ENCODE peak calls at places on chromosomes 3 and 15, in four cellular contexts. One of them, this sample, is unnamed.

GRCh38 chr15:63038926-63039673 is 3.4 kb upstream of the TPM1 start:
- DNase-seq in HepG2: no peak
- DNase-seq in K562: no peak
- DNase-seq in GM12878: no peak
- DNase-seq in this sample: no peak

GRCh38 chr15:101024709-101025108 is 105.6 kb downstream of the LRRK1 start:
- DNase-seq in HepG2: no peak
- DNase-seq in K562: no peak
- DNase-seq in GM12878: no peak
- DNase-seq in this sample: no peak

GRCh38 chr15:85282504-85283115 is 97.8 kb upstream of the AKAP13 start:
- DNase-seq in HepG2: no peak
- DNase-seq in K562: no peak
- DNase-seq in GM12878: no peak
- DNase-seq in this sample: no peak

GRCh38 chr3:18351823-18352744 is 73.1 kb downstream of the SATB1 start:
- DNase-seq in HepG2: no peak
- DNase-seq in K562: no peak
- DNase-seq in GM12878: no peak
- DNase-seq in this sample: no peak

GRCh38 chr3:53821631-53822068 is 24.6 kb downstream of the CHDH start:
- DNase-seq in HepG2: no peak
- DNase-seq in K562: no peak
- DNase-seq in GM12878: no peak
- DNase-seq in this sample: no peak

GRCh38 chr15:89401636-89402252 is 67.1 kb upstream of the POLG start:
- DNase-seq in HepG2: no peak
- DNase-seq in K562: no peak
- DNase-seq in GM12878: no peak
- DNase-seq in this sample: peak; percentile 53

GRCh38 chr15:79243723-79244122 is 38.8 kb upstream of the ANKRD34C start:
- DNase-seq in HepG2: no peak
- DNase-seq in K562: no peak
- DNase-seq in GM12878: no peak
- DNase-seq in this sample: peak; percentile 11

GRCh38 chr3:176807938-176808337 is 389.3 kb downstream of the TBL1XR1 start:
- DNase-seq in HepG2: no peak
- DNase-seq in K562: no peak
- DNase-seq in GM12878: no peak
- DNase-seq in this sample: no peak

GRCh38 chr3:10867384-10867783 is 51.4 kb downstream of the SLC6A11 start:
- DNase-seq in HepG2: no peak
- DNase-seq in K562: peak; percentile 24
- DNase-seq in GM12878: no peak
- DNase-seq in this sample: no peak

GRCh38 chr3:42822828-42823227 is 13.6 kb downstream of the ACKR2 start:
- DNase-seq in HepG2: peak; percentile 76
- DNase-seq in K562: no peak
- DNase-seq in GM12878: no peak
- DNase-seq in this sample: no peak

GRCh38 chr15:35484231-35484945 is 61.6 kb downstream of the DPH6 start:
- DNase-seq in HepG2: no peak
- DNase-seq in K562: no peak
- DNase-seq in GM12878: no peak
- DNase-seq in this sample: no peak

GRCh38 chr3:12885585-12885934 is 44.2 kb upstream of the RPL32 start:
- DNase-seq in HepG2: no peak
- DNase-seq in K562: no peak
- DNase-seq in GM12878: no peak
- DNase-seq in this sample: no peak

GRCh38 chr3:17052348-17052747 is 167.6 kb downstream of the PLCL2 start:
- DNase-seq in HepG2: no peak
- DNase-seq in K562: no peak
- DNase-seq in GM12878: no peak
- DNase-seq in this sample: no peak

GRCh38 chr15:60799885-60800728 is 321.2 kb upstream of the ICE2 start:
- DNase-seq in HepG2: no peak
- DNase-seq in K562: no peak
- DNase-seq in GM12878: no peak
- DNase-seq in this sample: no peak

GRCh38 chr3:78642471-78642870 is 1125.3 kb downstream of the ROBO1 start:
- DNase-seq in HepG2: no peak
- DNase-seq in K562: no peak
- DNase-seq in GM12878: no peak
- DNase-seq in this sample: no peak

GRCh38 chr3:56845505-56845904 is 43.8 kb upstream of the ARHGEF3 start:
- DNase-seq in HepG2: no peak
- DNase-seq in K562: no peak
- DNase-seq in GM12878: no peak
- DNase-seq in this sample: no peak

GRCh38 chr3:98780343-98780742 is 17.2 kb downstream of the ST3GAL6 start:
- DNase-seq in HepG2: no peak
- DNase-seq in K562: no peak
- DNase-seq in GM12878: no peak
- DNase-seq in this sample: no peak

GRCh38 chr15:79440355-79440908 is 8.3 kb downstream of the MINAR1 start:
- DNase-seq in HepG2: no peak
- DNase-seq in K562: no peak
- DNase-seq in GM12878: no peak
- DNase-seq in this sample: no peak

GRCh38 chr3:197599089-197599765 is 43.5 kb upstream of the BDH1 start:
- DNase-seq in HepG2: peak; percentile 70
- DNase-seq in K562: peak; percentile 79
- DNase-seq in GM12878: peak; percentile 23
- DNase-seq in this sample: peak; percentile 66

GRCh38 chr3:18946524-18946923 is 201.8 kb upstream of the KCNH8 start:
- DNase-seq in HepG2: peak; percentile 1
- DNase-seq in K562: no peak
- DNase-seq in GM12878: no peak
- DNase-seq in this sample: no peak

GRCh38 chr15:92714071-92714456 is 58.5 kb upstream of the FAM174B start:
- DNase-seq in HepG2: no peak
- DNase-seq in K562: no peak
- DNase-seq in GM12878: no peak
- DNase-seq in this sample: peak; percentile 56

GRCh38 chr3:116512931-116513330 is 67.6 kb upstream of the LSAMP start:
- DNase-seq in HepG2: no peak
- DNase-seq in K562: no peak
- DNase-seq in GM12878: no peak
- DNase-seq in this sample: no peak

GRCh38 chr15:79923068-79923514 is 26.3 kb upstream of the MTHFS start:
- DNase-seq in HepG2: peak; percentile 40
- DNase-seq in K562: peak; percentile 85
- DNase-seq in GM12878: no peak
- DNase-seq in this sample: peak; percentile 69

GRCh38 chr15:68791431-68792283 is 29.0 kb downstream of the ANP32A start:
- DNase-seq in HepG2: no peak
- DNase-seq in K562: no peak
- DNase-seq in GM12878: peak; percentile 87
- DNase-seq in this sample: no peak

GRCh38 chr3:168071535-168071934 is 24.2 kb downstream of the GOLIM4 start:
- DNase-seq in HepG2: no peak
- DNase-seq in K562: no peak
- DNase-seq in GM12878: no peak
- DNase-seq in this sample: peak; percentile 5

GRCh38 chr3:71581981-71582611 is 1.4 kb downstream of the FOXP1 start:
- DNase-seq in HepG2: peak; percentile 58
- DNase-seq in K562: peak; percentile 28
- DNase-seq in GM12878: no peak
- DNase-seq in this sample: peak; percentile 40

GRCh38 chr15:68787609-68788264 is 33.0 kb downstream of the ANP32A start:
- DNase-seq in HepG2: no peak
- DNase-seq in K562: no peak
- DNase-seq in GM12878: no peak
- DNase-seq in this sample: no peak

GRCh38 chr3:11015369-11015768 is 22.8 kb downstream of the SLC6A1 start:
- DNase-seq in HepG2: no peak
- DNase-seq in K562: no peak
- DNase-seq in GM12878: no peak
- DNase-seq in this sample: no peak

GRCh38 chr15:63597033-63597790 is at the start of gene FBXL22:
- DNase-seq in HepG2: no peak
- DNase-seq in K562: no peak
- DNase-seq in GM12878: no peak
- DNase-seq in this sample: no peak

GRCh38 chr3:46538803-46539442 is 27.2 kb downstream of the LRRC2 start:
- DNase-seq in HepG2: no peak
- DNase-seq in K562: no peak
- DNase-seq in GM12878: peak; percentile 97
- DNase-seq in this sample: no peak

GRCh38 chr3:128083396-128083795 is 31.2 kb downstream of the SEC61A1 start:
- DNase-seq in HepG2: no peak
- DNase-seq in K562: no peak
- DNase-seq in GM12878: no peak
- DNase-seq in this sample: no peak

GRCh38 chr3:53131136-53131495 is 881 bp upstream of the RFT1 start:
- DNase-seq in HepG2: peak; percentile 39
- DNase-seq in K562: peak; percentile 62
- DNase-seq in GM12878: no peak
- DNase-seq in this sample: no peak

GRCh38 chr3:171841620-171842000 is 1.5 kb upstream of the TMEM212 start:
- DNase-seq in HepG2: peak; percentile 42
- DNase-seq in K562: no peak
- DNase-seq in GM12878: no peak
- DNase-seq in this sample: no peak

GRCh38 chr3:184491867-184492615 is 69.5 kb upstream of the EPHB3 start:
- DNase-seq in HepG2: no peak
- DNase-seq in K562: no peak
- DNase-seq in GM12878: no peak
- DNase-seq in this sample: no peak

GRCh38 chr15:33013827-33014445 is 180.6 kb downstream of the FMN1 start:
- DNase-seq in HepG2: no peak
- DNase-seq in K562: no peak
- DNase-seq in GM12878: no peak
- DNase-seq in this sample: peak; percentile 75

GRCh38 chr15:32718822-32719716 is 1.3 kb downstream of the GREM1 start:
- DNase-seq in HepG2: no peak
- DNase-seq in K562: no peak
- DNase-seq in GM12878: no peak
- DNase-seq in this sample: peak; percentile 21

DNA sequence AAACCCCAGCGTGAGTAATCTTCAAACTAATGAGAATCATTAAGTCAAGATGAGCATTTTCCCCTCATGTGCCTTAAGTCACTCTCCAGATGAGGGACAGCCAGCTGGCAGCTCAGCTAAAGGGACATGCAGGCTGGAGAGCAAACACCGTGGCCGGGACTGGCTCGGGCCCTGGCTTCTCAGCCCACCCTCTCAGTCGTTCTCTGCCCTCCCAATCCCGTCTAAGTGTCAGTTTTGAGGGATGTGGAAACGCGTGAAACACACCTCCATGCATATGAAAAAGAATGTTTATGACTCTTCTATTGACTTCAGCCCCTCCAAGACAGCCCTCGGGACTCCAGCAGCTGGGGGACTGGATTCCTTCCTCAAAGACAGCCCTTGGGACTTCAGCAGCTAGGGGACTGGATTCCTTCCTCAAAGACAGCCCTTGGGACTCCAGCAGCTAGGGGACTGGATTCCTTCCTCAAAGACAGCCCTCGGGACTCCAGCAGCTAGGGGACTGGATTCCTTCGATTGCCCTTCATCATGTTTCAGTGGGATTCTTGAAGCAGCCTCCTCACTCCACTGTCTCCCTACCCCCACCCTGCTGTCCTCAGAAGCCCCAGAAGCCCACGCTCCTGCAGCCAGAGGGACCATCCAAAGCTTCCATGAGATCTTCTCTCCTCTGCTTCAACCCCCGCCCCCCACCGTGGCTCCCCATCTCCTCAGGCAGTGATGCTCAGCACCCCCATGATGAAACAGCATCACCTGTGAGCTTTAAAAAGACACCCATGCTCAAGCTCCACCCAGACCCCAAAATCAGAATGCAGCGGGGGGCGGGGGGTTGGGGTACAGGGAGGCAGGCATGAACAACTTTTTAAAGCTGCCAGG is 228.9 kb downstream of the XXYLT1 start:
- DNase-seq in HepG2: no peak
- DNase-seq in K562: no peak
- DNase-seq in GM12878: no peak
- DNase-seq in this sample: no peak
- H3K4me2 ChIP-seq in HepG2: no peak overlapping the region
- H3K4me2 ChIP-seq in K562: no peak overlapping the region
- H3K4me2 ChIP-seq in GM12878: no peak overlapping the region
- H3K4me2 ChIP-seq in this sample: no peak overlapping the region

GRCh38 chr15:74214324-74215021 is 11.9 kb upstream of the STRA6 start:
- DNase-seq in HepG2: no peak
- DNase-seq in K562: no peak
- DNase-seq in GM12878: no peak
- DNase-seq in this sample: no peak
- TF ChIP-seq POLR2AphosphoS2 in HepG2: no peak
- TF ChIP-seq POLR2AphosphoS2 in K562: no peak
- TF ChIP-seq POLR2AphosphoS2 in GM12878: no peak
- TF ChIP-seq POLR2AphosphoS2 in this sample: no peak

GRCh38 chr15:90413411-90414379 is 25.7 kb downstream of the IQGAP1 start:
- DNase-seq in HepG2: no peak
- DNase-seq in K562: no peak
- DNase-seq in GM12878: no peak
- DNase-seq in this sample: no peak
- H3K4me2 ChIP-seq in HepG2: no peak overlapping the region
- H3K4me2 ChIP-seq in K562: peak overlapping the region; percentile 45
- H3K4me2 ChIP-seq in GM12878: peak overlapping the region; percentile 59
- H3K4me2 ChIP-seq in this sample: peak overlapping the region; percentile 66

GRCh38 chr3:130390079-130390478 is 44.6 kb downstream of the COL6A5 start:
- DNase-seq in HepG2: no peak
- DNase-seq in K562: peak; percentile 59
- DNase-seq in GM12878: no peak
- DNase-seq in this sample: no peak

GRCh38 chr3:130384547-130384946 is 39.1 kb downstream of the COL6A5 start:
- DNase-seq in HepG2: no peak
- DNase-seq in K562: no peak
- DNase-seq in GM12878: no peak
- DNase-seq in this sample: no peak

GRCh38 chr3:130383424-130383823 is 38.0 kb downstream of the COL6A5 start:
- DNase-seq in HepG2: no peak
- DNase-seq in K562: peak; percentile 27
- DNase-seq in GM12878: no peak
- DNase-seq in this sample: no peak

GRCh38 chr3:130392266-130392665 is 46.8 kb downstream of the COL6A5 start:
- DNase-seq in HepG2: no peak
- DNase-seq in K562: no peak
- DNase-seq in GM12878: no peak
- DNase-seq in this sample: no peak

GRCh38 chr3:130386604-130387263 is 41.3 kb downstream of the COL6A5 start:
- DNase-seq in HepG2: no peak
- DNase-seq in K562: peak; percentile 77
- DNase-seq in GM12878: no peak
- DNase-seq in this sample: no peak
- TF ChIP-seq POLR2AphosphoS2 in HepG2: no peak
- TF ChIP-seq POLR2AphosphoS2 in K562: no peak
- TF ChIP-seq POLR2AphosphoS2 in GM12878: no peak
- TF ChIP-seq POLR2AphosphoS2 in this sample: no peak